ENCODE peak calls at places on chromosome 7, in four cellular contexts. M, N, D and I are unnamed samples.

GRCh38 chr7:64793106-64793755 is 997 bp upstream of the ZNF138 start:
- DNase-seq in M (no peak), N (no peak), D (no peak), I (peak)

GRCh38 chr7:139675127-139676110 is 102.4 kb downstream of the HIPK2 start:
- DNase-seq in M (peak), N (no peak), D (no peak), I (no peak)

GRCh38 chr7:91050677-91051076 is 213.6 kb upstream of the FZD1 start:
- DNase-seq in M (no peak), N (no peak), D (no peak), I (no peak)

GRCh38 chr7:8751557-8752231 is 318.3 kb downstream of the NXPH1 start:
- DNase-seq in M (no peak), N (no peak), D (no peak), I (peak)

GRCh38 chr7:128381161-128381821 is 19.8 kb upstream of the PRRT4 start:
- DNase-seq in M (no peak), N (no peak), D (peak), I (peak)

GRCh38 chr7:150685219-150686029 is at the start of gene GIMAP2:
- DNase-seq in M (no peak), N (no peak), D (no peak), I (no peak)

GRCh38 chr7:41977165-41977651 is 259.8 kb downstream of the GLI3 start:
- DNase-seq in M (peak), N (no peak), D (peak), I (peak)

GRCh38 chr7:117210908-117211307 is 112.0 kb downstream of the WNT2 start:
- DNase-seq in M (no peak), N (no peak), D (no peak), I (no peak)

GRCh38 chr7:110842796-110843195 is 248.1 kb upstream of the LRRN3 start:
- DNase-seq in M (no peak), N (no peak), D (no peak), I (no peak)
- TF ChIP-seq EP300 in M (no peak), N (no peak), D (no peak), I (no peak)

GRCh38 chr7:44338600-44338999 is 13.2 kb upstream of the CAMK2B start:
- DNase-seq in M (no peak), N (no peak), D (no peak), I (no peak)
- TF ChIP-seq FOXM1 in M (no peak), N (no peak), D (no peak), I (no peak)

DNA sequence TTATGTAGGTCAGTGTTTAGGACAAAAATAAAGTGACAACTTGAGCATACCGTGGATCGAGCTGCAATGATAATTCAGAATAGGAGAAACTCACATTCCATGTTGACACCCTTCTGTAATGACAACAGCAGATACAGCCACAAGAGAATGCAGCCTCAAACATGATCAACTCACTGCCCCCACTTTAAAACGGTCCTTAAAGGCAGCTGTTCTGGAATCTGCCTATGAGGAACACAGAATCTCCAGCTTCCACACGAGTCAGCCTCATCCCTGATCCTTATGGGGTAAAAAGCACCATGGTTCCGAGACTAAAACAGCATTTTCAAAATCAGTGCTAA is 32.5 kb upstream of the DAGLB start:
- DNase-seq in M (no peak), N (no peak), D (no peak), I (no peak)
- TF ChIP-seq EP300 in M (no peak), N (no peak), D (no peak), I (no peak)

GRCh38 chr7:36598056-36598675 is 126.1 kb downstream of the AOAH start:
- DNase-seq in M (no peak), N (no peak), D (no peak), I (no peak)
- TF ChIP-seq FOXM1 in M (no peak), N (no peak), D (no peak), I (no peak)

GRCh38 chr7:141698247-141699015 is 3.5 kb downstream of the DENND11 start:
- DNase-seq in M (no peak), N (peak), D (no peak), I (no peak)

GRCh38 chr7:141693082-141693481 is 8.9 kb downstream of the DENND11 start:
- DNase-seq in M (no peak), N (no peak), D (no peak), I (no peak)

GRCh38 chr7:141695803-141696289 is 6.1 kb downstream of the DENND11 start:
- DNase-seq in M (peak), N (no peak), D (no peak), I (no peak)

GRCh38 chr7:141697211-141697871 is 4.6 kb downstream of the DENND11 start:
- DNase-seq in M (no peak), N (no peak), D (no peak), I (no peak)

DNA sequence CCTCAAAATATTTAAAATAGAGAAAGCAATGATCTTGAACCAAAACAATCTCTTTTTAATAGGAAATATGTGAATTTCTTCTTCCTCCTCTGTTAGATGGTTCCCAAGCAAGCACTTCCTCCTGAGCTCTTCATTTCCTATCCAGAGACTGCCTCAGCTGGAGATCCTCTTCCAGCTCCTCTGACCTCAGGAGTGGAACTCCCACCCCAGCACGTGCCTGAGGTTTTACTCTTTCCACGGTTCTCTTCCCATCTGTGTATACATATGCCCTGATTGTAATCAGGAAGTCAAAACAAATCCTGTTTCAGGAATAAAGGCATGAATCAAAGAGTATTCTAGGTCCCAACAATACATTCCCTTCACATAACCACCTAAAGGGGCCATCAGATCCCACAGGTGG is 5.6 kb downstream of the DENND11 start:
- DNase-seq in M (no peak), N (no peak), D (no peak), I (no peak)
- TF ChIP-seq EP300 in M (no peak), N (no peak), D (no peak), I (no peak)

GRCh38 chr7:44729949-44730590 is 18.6 kb upstream of the ZMIZ2 start:
- DNase-seq in M (no peak), N (no peak), D (no peak), I (no peak)

GRCh38 chr7:44724276-44724675 is 24.4 kb upstream of the ZMIZ2 start:
- DNase-seq in M (no peak), N (no peak), D (no peak), I (no peak)

GRCh38 chr7:44727346-44728262 is 21.0 kb upstream of the ZMIZ2 start:
- DNase-seq in M (no peak), N (no peak), D (no peak), I (no peak)
- TF ChIP-seq FOXM1 in M (no peak), N (no peak), D (no peak), I (no peak)

GRCh38 chr7:109073543-109073942 is 503.9 kb downstream of the DNAJB9 start:
- DNase-seq in M (no peak), N (no peak), D (no peak), I (no peak)
- TF ChIP-seq EP300 in M (no peak), N (no peak), D (no peak), I (no peak)